ENCODE peak calls at places on chromosome 3, in four cellular contexts. K is NCI-H748 treated with DMSO at 0.1 percent for 48 hours, E is endothelial cell, Z is dermis blood vessel endothelial cell. H is an unnamed sample.

GRCh38 chr3:27740854-27741253 is 18.7 kb upstream of the EOMES start:
- DNase-seq in K (no peak), E (no peak), Z (no peak), H (no peak)

GRCh38 chr3:134201201-134202130 is 49.2 kb downstream of the RYK start:
- DNase-seq in K (no peak), E (no peak), Z (peak), H (peak)

GRCh38 chr3:131326307-131326706 is 55.3 kb upstream of the NUDT16 start:
- DNase-seq in K (no peak), E (no peak), Z (no peak), H (peak)

GRCh38 chr3:179734497-179735281 is 81.8 kb downstream of the USP13 start:
- DNase-seq in K (no peak), E (no peak), Z (no peak), H (no peak)

GRCh38 chr3:15581471-15582394 is 19.6 kb downstream of the HACL1 start:
- DNase-seq in K (no peak), E (no peak), Z (no peak), H (no peak)

GRCh38 chr3:100002599-100003350 is 111.5 kb downstream of the FILIP1L start:
- DNase-seq in K (no peak), E (no peak), Z (peak), H (no peak)

GRCh38 chr3:66923991-66924390 is 74.1 kb upstream of the KBTBD8 start:
- DNase-seq in K (no peak), E (no peak), Z (no peak), H (no peak)

GRCh38 chr3:73530030-73530411 is 94.7 kb downstream of the PDZRN3 start:
- DNase-seq in K (no peak), E (no peak), Z (no peak), H (no peak)

GRCh38 chr3:156963096-156963495 is 136.9 kb downstream of the LEKR1 start:
- DNase-seq in K (no peak), E (no peak), Z (no peak), H (no peak)

GRCh38 chr3:43171770-43172169 is 65.9 kb upstream of the POMGNT2 start:
- DNase-seq in K (no peak), E (no peak), Z (no peak), H (no peak)

GRCh38 chr3:42376397-42376798 is 34.0 kb downstream of the LYZL4 start:
- DNase-seq in K (no peak), E (no peak), Z (peak), H (peak)

GRCh38 chr3:66962624-66963023 is 35.5 kb upstream of the KBTBD8 start:
- DNase-seq in K (no peak), E (no peak), Z (no peak), H (no peak)

GRCh38 chr3:45547764-45548683 is 46.5 kb upstream of the LIMD1 start:
- DNase-seq in K (no peak), E (no peak), Z (no peak), H (peak)

GRCh38 chr3:179000144-179000543 is 71.5 kb downstream of the ZMAT3 start:
- DNase-seq in K (no peak), E (no peak), Z (no peak), H (no peak)

GRCh38 chr3:184968115-184968514 is 156.1 kb downstream of the VPS8 start:
- DNase-seq in K (no peak), E (no peak), Z (no peak), H (no peak)

GRCh38 chr3:98705694-98706093 is 57.4 kb upstream of the ST3GAL6 start:
- DNase-seq in K (no peak), E (no peak), Z (no peak), H (peak)

GRCh38 chr3:53739926-53740325 is 106.3 kb downstream of the CHDH start:
- DNase-seq in K (no peak), E (no peak), Z (no peak), H (no peak)

GRCh38 chr3:58564456-58565160 is 12.6 kb downstream of the FAM107A start:
- DNase-seq in K (no peak), E (no peak), Z (peak), H (no peak)

GRCh38 chr3:94004301-94004910 is 24.0 kb downstream of the STX19 start:
- DNase-seq in K (peak), E (no peak), Z (peak), H (peak)

GRCh38 chr3:13073042-13073906 is at the start of gene IQSEC1:
- DNase-seq in K (peak), E (peak), Z (no peak), H (no peak)

GRCh38 chr3:37250435-37250834 is 76.1 kb upstream of the LRRFIP2 start:
- DNase-seq in K (no peak), E (no peak), Z (no peak), H (no peak)

GRCh38 chr3:128971421-128971820 is 22.5 kb downstream of the CFAP92 start:
- DNase-seq in K (no peak), E (no peak), Z (peak), H (no peak)

GRCh38 chr3:39138804-39139415 is 14.5 kb downstream of the CSRNP1 start:
- DNase-seq in K (no peak), E (no peak), Z (no peak), H (no peak)